ENCODE peak calls at places on chromosomes 16 and 17, in five cellular contexts. O, A, B, U and X are unnamed samples.

GRCh38 chr17:40068917-40069750 is 6.4 kb downstream of the THRA start:
- DNase-seq in O (peak), A (peak), B (no peak), U (peak), X (peak)

GRCh38 chr16:75445298-75445697 is 12.0 kb upstream of the CFDP1 start:
- DNase-seq in O (no peak), A (no peak), B (no peak), U (no peak), X (no peak)

GRCh38 chr16:30084816-30085159 is 6.9 kb downstream of the TBX6 start:
- DNase-seq in O (peak), A (no peak), B (no peak), U (no peak), X (peak)

GRCh38 chr17:62705116-62705515 is 77.6 kb downstream of the MRC2 start:
- DNase-seq in O (no peak), A (no peak), B (no peak), U (no peak), X (no peak)

GRCh38 chr17:82374626-82375331 is 3.2 kb downstream of the UTS2R start:
- DNase-seq in O (no peak), A (no peak), B (no peak), U (no peak), X (peak)

GRCh38 chr17:44362964-44363612 is 565 bp downstream of the FAM171A2 start:
- DNase-seq in O (no peak), A (no peak), B (peak), U (no peak), X (peak)

GRCh38 chr17:28949185-28950016 is 1.9 kb downstream of the PHF12 start:
- DNase-seq in O (peak), A (peak), B (peak), U (peak), X (peak)

GRCh38 chr16:76963614-76964315 is 227.2 kb upstream of the MON1B start:
- DNase-seq in O (no peak), A (no peak), B (no peak), U (peak), X (no peak)

GRCh38 chr17:59331929-59332889 is 754 bp downstream of the YPEL2 start:
- DNase-seq in O (no peak), A (no peak), B (no peak), U (peak), X (peak)

GRCh38 chr17:976316-976715 is 3.3 kb downstream of the NXN start:
- DNase-seq in O (no peak), A (no peak), B (no peak), U (no peak), X (no peak)

GRCh38 chr17:1030684-1031557 is 34.0 kb downstream of the TIMM22 start:
- DNase-seq in O (peak), A (no peak), B (no peak), U (no peak), X (peak)

GRCh38 chr17:38341035-38341721 is 2.6 kb downstream of the GPR179 start:
- DNase-seq in O (no peak), A (no peak), B (no peak), U (no peak), X (peak)

GRCh38 chr16:397736-398332 is 835 bp downstream of the NME4 start:
- DNase-seq in O (peak), A (peak), B (no peak), U (no peak), X (peak)

GRCh38 chr17:65644545-65644944 is 83.1 kb upstream of the AXIN2 start:
- DNase-seq in O (no peak), A (no peak), B (no peak), U (no peak), X (no peak)

GRCh38 chr17:4248504-4249277 is 15.1 kb downstream of the ANKFY1 start:
- DNase-seq in O (no peak), A (no peak), B (no peak), U (no peak), X (no peak)

GRCh38 chr17:4512156-4513112 is 13.8 kb downstream of the SPNS2 start:
- DNase-seq in O (no peak), A (no peak), B (no peak), U (no peak), X (no peak)

GRCh38 chr16:5918553-5919127 is 821.0 kb upstream of the EEF2KMT start:
- DNase-seq in O (no peak), A (no peak), B (no peak), U (no peak), X (no peak)

GRCh38 chr17:19723967-19724366 is 7.6 kb upstream of the SLC47A2 start:
- DNase-seq in O (no peak), A (no peak), B (no peak), U (no peak), X (no peak)

GRCh38 chr17:81115749-81116464 is 49.4 kb upstream of the PVALEF start:
- DNase-seq in O (no peak), A (no peak), B (no peak), U (no peak), X (no peak)